ENCODE peak calls at places on chromosomes 5 and 9, in nine cellular contexts. One of them, this sample, is unnamed.
A peak's percentile ranks its signal among the peaks of the same experiment; 100 is the strongest.

GRCh38 chr9:20664501-20664900 is 19.6 kb upstream of the FOCAD start:
- DNase-seq in heart right ventricle: no peak
- DNase-seq in mucosa of descending colon: no peak
- DNase-seq in NCI-H345: no peak
- DNase-seq in SK-N-SH: no peak
- DNase-seq in T-helper 2 cell: no peak
- DNase-seq in EH: no peak
- DNase-seq in HuH-7: no peak
- DNase-seq in mesendoderm: peak; percentile 27
- DNase-seq in this sample: no peak

GRCh38 chr5:43129161-43129560 is 8.4 kb downstream of the ZNF131 start:
- DNase-seq in T-helper 2 cell: no peak
- DNase-seq in HuH-7: no peak
- DNase-seq in NCI-H345: no peak
- DNase-seq in SK-N-SH: no peak
- DNase-seq in mesendoderm: no peak
- DNase-seq in EH: no peak
- DNase-seq in heart right ventricle: no peak
- DNase-seq in mucosa of descending colon: no peak
- DNase-seq in this sample: no peak

GRCh38 chr5:16066810-16067209 is 112.8 kb downstream of the MARCHF11 start:
- DNase-seq in SK-N-SH: no peak
- DNase-seq in EH: peak; percentile 3
- DNase-seq in NCI-H345: no peak
- DNase-seq in T-helper 2 cell: no peak
- DNase-seq in mesendoderm: no peak
- DNase-seq in HuH-7: no peak
- DNase-seq in heart right ventricle: no peak
- DNase-seq in mucosa of descending colon: no peak
- DNase-seq in this sample: no peak

GRCh38 chr9:78682206-78682605 is 385.3 kb downstream of the PSAT1 start:
- DNase-seq in mesendoderm: no peak
- DNase-seq in mucosa of descending colon: no peak
- DNase-seq in HuH-7: no peak
- DNase-seq in SK-N-SH: no peak
- DNase-seq in EH: no peak
- DNase-seq in heart right ventricle: no peak
- DNase-seq in NCI-H345: no peak
- DNase-seq in T-helper 2 cell: no peak
- DNase-seq in this sample: no peak

GRCh38 chr9:126719677-126720435 is 85.0 kb upstream of the ZBTB43 start:
- DNase-seq in SK-N-SH: peak; percentile 83
- DNase-seq in mucosa of descending colon: peak; percentile 69
- DNase-seq in EH: peak; percentile 72
- DNase-seq in heart right ventricle: peak; percentile 63
- DNase-seq in NCI-H345: peak; percentile 66
- DNase-seq in HuH-7: no peak
- DNase-seq in T-helper 2 cell: peak; percentile 92
- DNase-seq in mesendoderm: peak; percentile 99
- DNase-seq in this sample: no peak

GRCh38 chr9:6926436-6926835 is 168.7 kb downstream of the KDM4C start:
- DNase-seq in NCI-H345: no peak
- DNase-seq in EH: no peak
- DNase-seq in HuH-7: no peak
- DNase-seq in mesendoderm: peak; percentile 26
- DNase-seq in T-helper 2 cell: no peak
- DNase-seq in mucosa of descending colon: no peak
- DNase-seq in SK-N-SH: no peak
- DNase-seq in heart right ventricle: no peak
- DNase-seq in this sample: no peak

GRCh38 chr5:109830955-109831502 is 141.3 kb downstream of the MAN2A1 start:
- DNase-seq in HuH-7: no peak
- DNase-seq in EH: peak; percentile 45
- DNase-seq in mucosa of descending colon: no peak
- DNase-seq in NCI-H345: no peak
- DNase-seq in heart right ventricle: no peak
- DNase-seq in SK-N-SH: no peak
- DNase-seq in T-helper 2 cell: no peak
- DNase-seq in mesendoderm: no peak
- DNase-seq in this sample: no peak

GRCh38 chr5:133155326-133155969 is 103.6 kb downstream of the HSPA4 start:
- DNase-seq in mesendoderm: no peak
- DNase-seq in HuH-7: no peak
- DNase-seq in mucosa of descending colon: no peak
- DNase-seq in heart right ventricle: no peak
- DNase-seq in NCI-H345: peak; percentile 3
- DNase-seq in T-helper 2 cell: no peak
- DNase-seq in EH: no peak
- DNase-seq in SK-N-SH: no peak
- DNase-seq in this sample: no peak

GRCh38 chr5:60851681-60852080 is 7.6 kb upstream of the ELOVL7 start:
- DNase-seq in T-helper 2 cell: no peak
- DNase-seq in NCI-H345: no peak
- DNase-seq in mucosa of descending colon: no peak
- DNase-seq in SK-N-SH: no peak
- DNase-seq in HuH-7: no peak
- DNase-seq in mesendoderm: no peak
- DNase-seq in heart right ventricle: no peak
- DNase-seq in EH: no peak
- DNase-seq in this sample: no peak

GRCh38 chr9:129473523-129474244 is 147.2 kb downstream of the C9orf50 start:
- DNase-seq in SK-N-SH: no peak
- DNase-seq in EH: peak; percentile 78
- DNase-seq in T-helper 2 cell: no peak
- DNase-seq in mesendoderm: no peak
- DNase-seq in heart right ventricle: peak; percentile 29
- DNase-seq in HuH-7: no peak
- DNase-seq in mucosa of descending colon: no peak
- DNase-seq in NCI-H345: no peak
- DNase-seq in this sample: peak; percentile 60

GRCh38 chr9:126788631-126789349 is 16.1 kb upstream of the ZBTB43 start:
- DNase-seq in heart right ventricle: no peak
- DNase-seq in mesendoderm: no peak
- DNase-seq in mucosa of descending colon: no peak
- DNase-seq in NCI-H345: no peak
- DNase-seq in T-helper 2 cell: peak; percentile 74
- DNase-seq in HuH-7: no peak
- DNase-seq in SK-N-SH: no peak
- DNase-seq in EH: no peak
- DNase-seq in this sample: no peak

GRCh38 chr5:179803651-179804598 is 2.7 kb downstream of the MGAT4B start:
- DNase-seq in HuH-7: no peak
- DNase-seq in mucosa of descending colon: peak; percentile 42
- DNase-seq in T-helper 2 cell: peak; percentile 45
- DNase-seq in NCI-H345: peak; percentile 76
- DNase-seq in SK-N-SH: no peak
- DNase-seq in heart right ventricle: no peak
- DNase-seq in mesendoderm: no peak
- DNase-seq in EH: peak; percentile 50
- DNase-seq in this sample: no peak

GRCh38 chr9:14993061-14993800 is 83.0 kb upstream of the FREM1 start:
- DNase-seq in HuH-7: peak; percentile 11
- DNase-seq in mucosa of descending colon: peak; percentile 84
- DNase-seq in SK-N-SH: peak; percentile 93
- DNase-seq in heart right ventricle: peak; percentile 88
- DNase-seq in NCI-H345: no peak
- DNase-seq in mesendoderm: peak; percentile 96
- DNase-seq in T-helper 2 cell: peak; percentile 32
- DNase-seq in EH: peak; percentile 83
- DNase-seq in this sample: peak; percentile 89

GRCh38 chr9:16138961-16139441 is 586.2 kb downstream of the CCDC171 start:
- DNase-seq in EH: peak; percentile 82
- DNase-seq in NCI-H345: no peak
- DNase-seq in T-helper 2 cell: no peak
- DNase-seq in mucosa of descending colon: no peak
- DNase-seq in heart right ventricle: peak; percentile 69
- DNase-seq in mesendoderm: no peak
- DNase-seq in SK-N-SH: no peak
- DNase-seq in HuH-7: no peak
- DNase-seq in this sample: peak; percentile 88

GRCh38 chr9:125513634-125514413 is 193.2 kb downstream of the MAPKAP1 start:
- DNase-seq in NCI-H345: no peak
- DNase-seq in EH: peak; percentile 72
- DNase-seq in heart right ventricle: peak; percentile 19
- DNase-seq in mesendoderm: no peak
- DNase-seq in HuH-7: no peak
- DNase-seq in SK-N-SH: no peak
- DNase-seq in mucosa of descending colon: peak; percentile 50
- DNase-seq in T-helper 2 cell: peak; percentile 45
- DNase-seq in this sample: peak; percentile 29

GRCh38 chr9:123928471-123929176 is 1.3 kb downstream of the DENND1A start:
- DNase-seq in mesendoderm: no peak
- DNase-seq in NCI-H345: no peak
- DNase-seq in T-helper 2 cell: no peak
- DNase-seq in SK-N-SH: peak; percentile 60
- DNase-seq in EH: peak; percentile 76
- DNase-seq in mucosa of descending colon: no peak
- DNase-seq in HuH-7: no peak
- DNase-seq in heart right ventricle: peak; percentile 13
- DNase-seq in this sample: no peak

GRCh38 chr5:178058321-178059012 is 54.9 kb upstream of the N4BP3 start:
- DNase-seq in mesendoderm: no peak
- DNase-seq in EH: no peak
- DNase-seq in HuH-7: no peak
- DNase-seq in NCI-H345: peak; percentile 98
- DNase-seq in T-helper 2 cell: no peak
- DNase-seq in mucosa of descending colon: no peak
- DNase-seq in SK-N-SH: no peak
- DNase-seq in heart right ventricle: no peak
- DNase-seq in this sample: no peak

GRCh38 chr9:694499-695154 is 146.9 kb upstream of the DMRT1 start:
- DNase-seq in SK-N-SH: no peak
- DNase-seq in mucosa of descending colon: no peak
- DNase-seq in heart right ventricle: peak; percentile 34
- DNase-seq in HuH-7: no peak
- DNase-seq in EH: peak; percentile 93
- DNase-seq in T-helper 2 cell: no peak
- DNase-seq in NCI-H345: no peak
- DNase-seq in mesendoderm: no peak
- DNase-seq in this sample: peak; percentile 54

GRCh38 chr9:123402981-123403509 is 47.0 kb downstream of the CRB2 start:
- DNase-seq in mesendoderm: no peak
- DNase-seq in mucosa of descending colon: peak; percentile 10
- DNase-seq in T-helper 2 cell: no peak
- DNase-seq in HuH-7: no peak
- DNase-seq in SK-N-SH: no peak
- DNase-seq in EH: no peak
- DNase-seq in heart right ventricle: no peak
- DNase-seq in NCI-H345: no peak
- DNase-seq in this sample: no peak

GRCh38 chr5:92147792-92148191 is 764.7 kb upstream of the ARRDC3 start:
- DNase-seq in heart right ventricle: no peak
- DNase-seq in NCI-H345: no peak
- DNase-seq in HuH-7: no peak
- DNase-seq in SK-N-SH: no peak
- DNase-seq in T-helper 2 cell: no peak
- DNase-seq in mucosa of descending colon: no peak
- DNase-seq in mesendoderm: no peak
- DNase-seq in EH: no peak
- DNase-seq in this sample: no peak

GRCh38 chr9:129333961-129334743 is 156.1 kb upstream of the IER5L start:
- DNase-seq in NCI-H345: no peak
- DNase-seq in mesendoderm: peak; percentile 100
- DNase-seq in T-helper 2 cell: no peak
- DNase-seq in heart right ventricle: peak; percentile 88
- DNase-seq in mucosa of descending colon: peak; percentile 80
- DNase-seq in HuH-7: peak; percentile 95
- DNase-seq in EH: peak; percentile 97
- DNase-seq in SK-N-SH: peak; percentile 93
- DNase-seq in this sample: peak; percentile 93

GRCh38 chr5:129069316-129069715 is 25.2 kb upstream of the ISOC1 start:
- DNase-seq in mucosa of descending colon: no peak
- DNase-seq in HuH-7: no peak
- DNase-seq in EH: no peak
- DNase-seq in mesendoderm: no peak
- DNase-seq in NCI-H345: no peak
- DNase-seq in heart right ventricle: no peak
- DNase-seq in SK-N-SH: no peak
- DNase-seq in T-helper 2 cell: no peak
- DNase-seq in this sample: no peak